ENCODE peak calls at places on chromosomes 1 and 21, in ten cellular contexts. K is GM12864, X is GM12865, B is pancreas, E is psoas muscle, J is HFF-Myc, I is GM23338, L is AG04450, O is left ventricle myocardium inferior, T is vagina. U is an unnamed sample.

GRCh38 chr1:66925944-66926343 is 1.2 kb downstream of the MIER1 start:
- DNase-seq in X (no peak), K (no peak), O (no peak), J (no peak), I (peak), L (no peak), T (no peak), B (no peak), E (no peak), U (no peak)

GRCh38 chr1:58395355-58395754 is 151.2 kb downstream of the OMA1 start:
- DNase-seq in X (no peak), I (no peak), E (no peak), B (no peak), L (peak), O (no peak), T (no peak), J (peak), K (no peak), U (peak)

GRCh38 chr1:171372418-171373088 is 58.6 kb downstream of the FMO4 start:
- DNase-seq in B (no peak), X (no peak), E (no peak), K (no peak), J (no peak), O (no peak), L (no peak), I (no peak), T (no peak), U (no peak)

GRCh38 chr1:111222308-111223125 is 5.0 kb upstream of the CHI3L2 start:
- DNase-seq in L (no peak), J (no peak), I (peak), T (no peak), X (peak), O (peak), E (peak), K (no peak), B (peak), U (no peak)

GRCh38 chr1:206427296-206427695 is 43.0 kb upstream of the IKBKE start:
- DNase-seq in X (no peak), O (no peak), E (no peak), T (no peak), K (no peak), B (no peak), J (no peak), I (no peak), L (no peak), U (no peak)

GRCh38 chr1:54390655-54391054 is 15.5 kb downstream of the SSBP3 start:
- DNase-seq in X (no peak), B (no peak), O (no peak), J (no peak), K (no peak), E (peak), T (no peak), L (no peak), I (no peak), U (no peak)

GRCh38 chr21:26659181-26659580 is 86.1 kb upstream of the CYYR1 start:
- DNase-seq in E (no peak), B (no peak), K (no peak), J (peak), T (no peak), L (no peak), O (no peak), I (no peak), X (peak), U (no peak)

GRCh38 chr1:32878183-32878582 is 7.5 kb upstream of the FNDC5 start:
- DNase-seq in L (no peak), E (no peak), X (no peak), B (no peak), K (no peak), T (no peak), J (no peak), I (no peak), O (no peak), U (peak)

GRCh38 chr1:93689521-93690223 is 8.0 kb upstream of the BCAR3 start:
- DNase-seq in K (no peak), T (no peak), O (no peak), B (no peak), X (no peak), I (peak), L (no peak), E (no peak), J (no peak), U (no peak)

GRCh38 chr21:37787456-37787855 is 128.8 kb downstream of the KCNJ6 start:
- DNase-seq in I (no peak), L (peak), O (no peak), T (peak), K (no peak), J (peak), B (no peak), E (no peak), X (no peak), U (peak)

DNA sequence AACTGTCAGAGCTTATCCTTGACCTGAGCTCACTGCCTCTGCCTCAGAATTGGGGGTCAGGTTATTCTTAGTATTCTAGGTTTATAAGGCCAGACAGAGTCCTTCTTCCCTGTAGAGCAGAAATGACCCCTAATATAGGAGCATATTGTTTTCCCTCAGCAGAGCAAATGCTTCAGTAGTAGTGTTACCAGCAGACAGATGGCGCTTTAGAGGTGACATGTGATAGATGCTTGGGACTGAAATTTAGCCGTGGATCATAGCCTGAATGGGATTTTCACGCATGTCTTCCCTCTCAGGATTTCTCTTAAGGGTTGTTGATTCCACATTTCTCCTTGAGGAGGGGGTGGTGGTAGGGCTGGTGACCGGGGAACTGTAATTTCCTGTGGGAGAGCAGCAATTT is 24.5 kb downstream of the ADARB1 start:
- DNase-seq in J (no peak), B (no peak), L (no peak), X (peak), I (peak), K (no peak), E (no peak), T (no peak), O (no peak), U (no peak)
- TF ChIP-seq CTCF in J (peak), B (no peak), L (peak), X (peak), I (peak), K (peak), E (peak), T (no peak), O (peak), U (peak)

DNA sequence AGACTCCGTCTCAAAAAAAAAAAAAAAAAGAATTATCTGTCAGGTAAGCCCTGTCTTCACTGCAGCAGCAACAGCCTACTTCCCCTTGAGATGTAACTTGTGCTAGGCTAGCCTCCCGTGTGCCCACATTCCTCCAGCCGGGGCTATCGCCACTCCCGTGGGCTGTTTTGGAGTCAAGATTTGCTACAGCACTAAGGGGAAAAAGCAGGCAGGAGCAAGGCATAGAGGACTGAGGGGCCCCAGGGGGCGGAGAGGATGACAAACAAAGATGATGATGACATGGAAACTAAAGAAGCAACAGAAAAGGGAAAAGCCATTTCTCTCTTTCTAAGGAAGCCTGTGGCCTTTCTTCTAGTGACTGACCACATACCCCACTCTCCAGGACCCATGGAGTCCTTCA is 1.9 kb downstream of the TNFAIP8L2 start:
- DNase-seq in J (no peak), E (no peak), K (no peak), I (no peak), X (no peak), T (no peak), L (no peak), O (no peak), B (no peak), U (no peak)
- H3K4me3 ChIP-seq in J (no peak), E (no peak), K (no peak), I (no peak), X (no peak), T (no peak), L (no peak), O (no peak), B (no peak), U (no peak)

GRCh38 chr1:18770799-18771198 is 88.7 kb downstream of the TAS1R2 start:
- DNase-seq in I (no peak), E (no peak), O (no peak), B (no peak), K (no peak), X (no peak), J (no peak), L (no peak), T (no peak), U (no peak)
- TF ChIP-seq CTCF in I (no peak), E (no peak), O (no peak), B (no peak), K (no peak), X (no peak), J (no peak), L (no peak), T (no peak), U (no peak)

GRCh38 chr1:41044197-41044596 is 22.7 kb upstream of the SLFNL1 start:
- DNase-seq in K (no peak), X (no peak), J (no peak), B (no peak), O (no peak), I (no peak), T (no peak), E (no peak), L (no peak), U (no peak)
- H3K4me3 ChIP-seq in K (no peak), X (no peak), J (no peak), B (no peak), O (no peak), I (no peak), T (no peak), E (peak), L (no peak), U (no peak)

GRCh38 chr1:107550358-107550757 is 409.5 kb downstream of the NTNG1 start:
- DNase-seq in B (no peak), K (no peak), J (no peak), L (no peak), E (no peak), X (no peak), T (no peak), I (no peak), O (no peak), U (no peak)

GRCh38 chr1:107549152-107549810 is 408.4 kb downstream of the NTNG1 start:
- DNase-seq in O (no peak), L (no peak), J (no peak), B (no peak), E (no peak), T (no peak), X (no peak), K (no peak), I (no peak), U (no peak)

GRCh38 chr1:107546571-107546970 is 405.7 kb downstream of the NTNG1 start:
- DNase-seq in L (no peak), I (no peak), B (no peak), E (no peak), J (no peak), O (no peak), T (no peak), X (no peak), K (no peak), U (no peak)

GRCh38 chr1:107547363-107548155 is 406.7 kb downstream of the NTNG1 start:
- DNase-seq in T (no peak), E (no peak), B (no peak), L (no peak), X (no peak), J (no peak), I (no peak), K (no peak), O (no peak), U (no peak)

DNA sequence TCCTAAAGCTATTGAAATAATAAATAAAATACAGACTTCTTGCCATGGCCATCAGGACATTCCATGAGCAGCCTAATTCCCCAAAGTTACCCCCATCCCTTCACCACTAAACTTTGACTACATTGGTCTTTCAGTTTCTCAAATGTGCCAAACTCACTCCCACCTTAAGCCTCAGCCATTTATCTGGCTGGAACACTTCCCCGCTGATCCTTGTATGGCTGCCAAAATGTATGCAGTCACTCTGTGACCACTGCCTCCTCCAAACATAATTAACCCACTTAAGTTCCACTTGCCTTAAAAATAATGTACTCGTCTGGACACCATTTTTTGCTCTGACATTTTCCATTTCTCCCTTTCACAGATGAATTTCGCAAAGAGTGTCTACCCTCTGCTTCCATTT is 407.4 kb downstream of the NTNG1 start:
- DNase-seq in K (no peak), J (no peak), X (no peak), T (no peak), O (no peak), I (no peak), L (no peak), B (no peak), E (no peak), U (no peak)
- TF ChIP-seq CTCF in K (no peak), J (no peak), X (no peak), T (no peak), O (no peak), I (no peak), L (no peak), B (no peak), E (no peak), U (no peak)

GRCh38 chr1:64469614-64469976 is 334 bp upstream of the CACHD1 start:
- DNase-seq in L (no peak), T (no peak), I (peak), J (no peak), K (no peak), E (no peak), O (peak), X (no peak), B (no peak), U (no peak)
- H3K4me3 ChIP-seq in L (peak), T (peak), I (peak), J (peak), K (no peak), E (peak), O (peak), X (peak), B (peak), U (peak)